ENCODE peak calls at places on chromosomes 11 and 22, in four cellular contexts. One of them, this sample, is unnamed. For H3K9me3 and H3K4me1, the result is how much of the 10 kb centered on the place peaks cover.

GRCh38 chr11:69312418-69313399 is 18.8 kb downstream of the MYEOV start:
- DNase-seq in H1: no peak
- DNase-seq in right cardiac atrium: peak
- DNase-seq in NT2/D1: no peak
- DNase-seq in this sample: no peak

GRCh38 chr11:112962854-112963367 is 1.7 kb downstream of the NCAM1 start:
- DNase-seq in H1: no peak
- DNase-seq in right cardiac atrium: peak
- DNase-seq in NT2/D1: no peak
- DNase-seq in this sample: no peak

GRCh38 chr11:18265949-18266348 is at the start of gene SAA1:
- DNase-seq in H1: no peak
- DNase-seq in right cardiac atrium: no peak
- DNase-seq in NT2/D1: no peak
- DNase-seq in this sample: no peak

GRCh38 chr11:13047884-13048283 is 38.8 kb downstream of the RASSF10 start:
- DNase-seq in H1: no peak
- DNase-seq in right cardiac atrium: no peak
- DNase-seq in NT2/D1: no peak
- DNase-seq in this sample: no peak

GRCh38 chr11:116823031-116823843 is at the start of gene APOA4:
- DNase-seq in H1: no peak
- DNase-seq in right cardiac atrium: no peak
- DNase-seq in NT2/D1: no peak
- DNase-seq in this sample: no peak

GRCh38 chr11:123261345-123262106 is 66.5 kb upstream of the CLMP start:
- DNase-seq in H1: peak
- DNase-seq in right cardiac atrium: peak
- DNase-seq in NT2/D1: peak
- DNase-seq in this sample: no peak

GRCh38 chr22:30178180-30179126 is 68.1 kb downstream of the LIF start:
- DNase-seq in H1: no peak
- DNase-seq in right cardiac atrium: no peak
- DNase-seq in NT2/D1: no peak
- DNase-seq in this sample: no peak

GRCh38 chr11:67409781-67410368 is 5.6 kb upstream of the CARNS1 start:
- DNase-seq in H1: peak
- DNase-seq in right cardiac atrium: no peak
- DNase-seq in NT2/D1: no peak
- DNase-seq in this sample: no peak

GRCh38 chr11:133710241-133710640 is 135.1 kb downstream of the SPATA19 start:
- DNase-seq in H1: no peak
- DNase-seq in right cardiac atrium: no peak
- DNase-seq in NT2/D1: peak
- DNase-seq in this sample: no peak

GRCh38 chr11:17695454-17696441 is 23.6 kb upstream of the MYOD1 start:
- DNase-seq in H1: no peak
- DNase-seq in right cardiac atrium: no peak
- DNase-seq in NT2/D1: no peak
- DNase-seq in this sample: no peak

DNA sequence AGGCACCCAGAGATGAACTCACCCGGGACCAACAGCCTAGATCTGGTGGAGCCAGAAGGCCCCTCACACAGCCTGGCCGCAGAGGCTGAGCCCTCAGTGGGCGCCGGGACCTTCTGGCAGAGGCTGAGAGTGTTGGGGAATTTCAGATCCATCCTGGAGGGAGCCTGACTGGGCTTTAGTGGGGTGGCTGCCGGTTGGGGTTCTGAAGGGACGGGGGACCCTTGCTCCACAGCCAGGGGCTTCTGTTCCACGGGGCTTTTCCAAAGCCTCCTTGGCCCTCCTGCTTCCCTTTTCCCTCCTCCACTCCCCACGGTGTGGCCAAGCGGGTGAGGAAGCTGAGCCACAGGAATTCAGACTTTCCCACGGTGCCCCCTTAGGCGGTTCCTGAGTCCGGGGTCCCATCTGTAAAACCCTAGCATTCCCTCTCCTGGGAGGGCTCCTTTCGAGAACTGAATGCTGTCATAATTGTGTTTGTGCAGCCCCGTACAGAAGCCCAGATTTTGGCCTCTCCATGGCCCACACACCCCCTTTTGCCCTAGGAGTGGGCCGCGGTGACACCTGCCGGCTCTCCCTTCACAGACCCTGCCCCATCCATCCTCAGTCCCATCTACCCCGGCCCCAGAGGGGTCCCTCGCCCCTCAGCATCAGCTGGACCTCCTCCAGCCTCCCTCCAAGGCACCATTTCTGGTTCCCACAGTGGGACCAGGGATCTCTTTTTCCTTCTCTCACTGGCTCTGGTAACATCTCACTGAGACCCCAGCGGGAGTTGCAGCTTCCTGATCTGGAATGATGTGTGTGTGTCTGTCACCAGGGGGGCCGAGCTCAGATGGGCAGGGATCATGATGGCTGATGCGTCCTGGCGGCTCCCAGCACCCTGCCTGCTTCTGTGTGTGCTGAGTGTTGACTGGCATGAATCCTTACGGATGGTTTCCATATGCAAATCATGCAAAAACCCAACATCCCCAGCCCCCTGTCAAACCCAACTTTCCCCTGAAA is 1048.4 kb downstream of the TBC1D22A start:
- DNase-seq in H1: no peak
- DNase-seq in right cardiac atrium: no peak
- DNase-seq in NT2/D1: no peak
- DNase-seq in this sample: no peak
- H3K9me3 ChIP-seq in H1: under half
- H3K9me3 ChIP-seq in right cardiac atrium: under half
- H3K9me3 ChIP-seq in NT2/D1: under half
- H3K9me3 ChIP-seq in this sample: under half

DNA sequence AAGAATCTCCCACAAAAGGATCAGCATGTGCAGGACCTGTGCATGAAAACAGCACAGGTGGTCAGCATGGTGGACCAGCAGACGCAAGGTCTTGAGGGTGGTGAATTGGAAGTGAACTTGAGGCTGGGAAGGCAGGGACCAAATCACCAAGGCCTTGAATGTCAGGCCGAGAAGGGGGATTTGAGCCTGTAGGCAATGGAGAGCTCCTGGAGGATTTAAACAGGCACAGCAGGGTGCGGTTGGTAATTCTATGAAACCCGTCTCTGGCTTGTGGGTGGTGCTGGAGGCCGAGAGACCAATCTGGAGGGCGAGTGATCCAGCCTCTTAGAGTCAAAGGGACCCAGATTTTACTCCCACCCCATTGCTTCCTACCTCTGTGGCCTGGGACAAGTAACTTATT is 2.4 kb downstream of the TSKU start:
- DNase-seq in H1: no peak
- DNase-seq in right cardiac atrium: no peak
- DNase-seq in NT2/D1: no peak
- DNase-seq in this sample: no peak
- H3K4me1 ChIP-seq in H1: under half
- H3K4me1 ChIP-seq in right cardiac atrium: under half
- H3K4me1 ChIP-seq in NT2/D1: under half
- H3K4me1 ChIP-seq in this sample: half or more

DNA sequence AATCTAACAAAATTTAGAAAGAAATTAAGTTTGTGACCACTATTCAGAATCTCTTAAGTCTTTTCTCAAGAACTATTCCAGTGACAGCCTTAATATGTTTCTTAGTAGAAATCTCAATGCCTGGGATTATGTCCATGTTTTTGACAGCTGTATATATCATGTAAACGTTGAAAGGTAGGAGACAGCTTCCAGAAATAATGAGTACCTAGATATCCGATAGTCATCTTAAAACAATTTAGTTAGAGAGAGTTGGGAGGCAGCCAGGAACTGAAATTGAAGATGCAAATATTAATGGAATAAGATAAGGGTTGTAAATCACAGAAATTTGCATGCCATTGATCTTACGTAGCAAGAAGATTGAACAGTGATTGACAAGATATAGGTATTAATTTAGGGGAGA is 955.2 kb downstream of the JRKL start:
- DNase-seq in H1: no peak
- DNase-seq in right cardiac atrium: no peak
- DNase-seq in NT2/D1: no peak
- DNase-seq in this sample: no peak
- H3K9me3 ChIP-seq in H1: under half
- H3K9me3 ChIP-seq in right cardiac atrium: under half
- H3K9me3 ChIP-seq in NT2/D1: under half
- H3K9me3 ChIP-seq in this sample: under half

GRCh38 chr22:25122136-25122764 is 77.4 kb upstream of the CRYBB3 start:
- DNase-seq in H1: no peak
- DNase-seq in right cardiac atrium: no peak
- DNase-seq in NT2/D1: no peak
- DNase-seq in this sample: no peak
- H3K4me1 ChIP-seq in H1: under half
- H3K4me1 ChIP-seq in right cardiac atrium: under half
- H3K4me1 ChIP-seq in NT2/D1: under half
- H3K4me1 ChIP-seq in this sample: half or more

DNA sequence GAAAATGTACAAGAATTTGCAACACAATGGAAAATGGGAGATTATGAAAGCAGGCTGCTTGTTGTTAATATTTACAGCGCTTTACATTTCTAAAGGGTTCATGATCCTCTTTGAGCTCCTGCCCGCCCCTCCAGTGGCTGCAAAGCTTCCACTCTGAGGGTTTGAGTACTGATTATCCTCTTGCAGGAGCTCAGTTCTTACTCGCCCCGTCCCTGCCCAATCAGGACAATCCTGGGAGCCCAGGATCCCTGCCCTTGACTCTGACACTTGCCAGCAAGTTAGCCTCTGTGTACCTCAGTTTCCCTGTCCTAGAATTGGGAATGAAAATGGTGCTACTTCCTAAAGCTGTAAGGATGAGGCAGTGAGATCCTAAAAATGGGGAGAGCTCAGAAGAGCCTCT is 645.2 kb downstream of the TBC1D22A start:
- DNase-seq in H1: no peak
- DNase-seq in right cardiac atrium: no peak
- DNase-seq in NT2/D1: no peak
- DNase-seq in this sample: no peak
- H3K9me3 ChIP-seq in H1: half or more
- H3K9me3 ChIP-seq in right cardiac atrium: under half
- H3K9me3 ChIP-seq in NT2/D1: under half
- H3K9me3 ChIP-seq in this sample: under half

GRCh38 chr11:95149659-95150294 is 60.1 kb downstream of the ENDOD1 start:
- DNase-seq in H1: no peak
- DNase-seq in right cardiac atrium: peak
- DNase-seq in NT2/D1: no peak
- DNase-seq in this sample: no peak
- H3K4me1 ChIP-seq in H1: under half
- H3K4me1 ChIP-seq in right cardiac atrium: under half
- H3K4me1 ChIP-seq in NT2/D1: under half
- H3K4me1 ChIP-seq in this sample: half or more

DNA sequence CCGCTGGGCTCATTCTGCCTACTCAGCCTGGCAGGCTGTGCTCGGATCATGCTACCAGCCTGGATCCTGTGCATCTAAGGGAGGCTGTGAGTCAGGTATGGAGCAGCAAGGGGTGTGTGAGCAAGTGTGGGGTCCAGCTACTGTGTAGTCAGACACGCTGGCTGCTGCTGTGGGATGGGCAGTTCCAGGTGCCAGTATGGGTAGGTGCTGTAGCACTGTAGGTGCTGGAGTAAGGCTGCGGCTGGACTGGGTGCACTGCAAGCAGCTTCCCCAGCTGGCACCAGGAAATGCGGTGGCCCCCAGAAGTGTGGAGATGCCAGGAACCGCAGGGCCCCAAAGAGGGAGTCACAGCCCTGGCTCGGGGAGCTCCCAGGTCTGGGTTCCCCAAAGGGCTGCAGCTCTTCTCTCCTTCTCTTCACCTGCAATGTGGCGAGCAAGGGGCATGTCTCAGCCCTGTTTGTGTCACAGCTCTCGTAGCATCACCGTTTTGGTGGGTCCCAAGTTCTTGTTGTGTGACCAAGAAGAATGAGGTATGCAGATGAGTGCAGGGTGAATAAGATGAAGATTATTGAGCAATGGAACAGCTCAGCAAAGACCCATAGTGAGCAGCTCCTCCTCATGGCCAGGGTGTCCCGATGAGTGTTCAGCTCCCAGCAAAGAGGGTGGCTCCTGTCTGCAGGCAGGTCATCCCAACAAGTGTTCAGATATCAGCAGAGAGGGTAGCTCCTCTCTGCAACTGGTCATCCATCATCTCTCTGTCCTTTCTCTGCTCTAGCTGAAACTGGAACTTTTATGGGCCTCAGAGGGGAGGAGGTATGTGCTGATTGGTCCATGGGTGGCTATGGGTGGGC is 462.9 kb downstream of the TBC1D22A start:
- DNase-seq in H1: no peak
- DNase-seq in right cardiac atrium: no peak
- DNase-seq in NT2/D1: no peak
- DNase-seq in this sample: no peak
- H3K9me3 ChIP-seq in H1: half or more
- H3K9me3 ChIP-seq in right cardiac atrium: under half
- H3K9me3 ChIP-seq in NT2/D1: under half
- H3K9me3 ChIP-seq in this sample: under half

This sample was measured in esophagus squamous epithelium.